ENCODE peak calls at places on chromosome 12, in four cellular contexts. One of them, this sample, is unnamed.

GRCh38 chr12:100993916-100994315 is 199.3 kb downstream of the ANO4 start:
- DNase-seq in Peyer's patch: no peak
- DNase-seq in tibial artery: no peak
- DNase-seq in nephron progenitor cell: no peak
- DNase-seq in this sample: no peak

GRCh38 chr12:104524433-104524832 is 67.7 kb downstream of the CHST11 start:
- DNase-seq in Peyer's patch: no peak
- DNase-seq in tibial artery: no peak
- DNase-seq in nephron progenitor cell: no peak
- DNase-seq in this sample: no peak

GRCh38 chr12:19489168-19489567 is 49.9 kb downstream of the AEBP2 start:
- DNase-seq in Peyer's patch: no peak
- DNase-seq in tibial artery: no peak
- DNase-seq in nephron progenitor cell: no peak
- DNase-seq in this sample: no peak

GRCh38 chr12:27610380-27610779 is 85.9 kb upstream of the REP15 start:
- DNase-seq in Peyer's patch: no peak
- DNase-seq in tibial artery: no peak
- DNase-seq in nephron progenitor cell: no peak
- DNase-seq in this sample: peak; percentile 78

GRCh38 chr12:122976648-122976975 is 1.6 kb downstream of the OGFOD2 start:
- DNase-seq in Peyer's patch: no peak
- DNase-seq in tibial artery: no peak
- DNase-seq in nephron progenitor cell: no peak
- DNase-seq in this sample: no peak

GRCh38 chr12:93146278-93146939 is 217.3 kb upstream of the EEA1 start:
- DNase-seq in Peyer's patch: no peak
- DNase-seq in tibial artery: no peak
- DNase-seq in nephron progenitor cell: no peak
- DNase-seq in this sample: peak; percentile 60

GRCh38 chr12:34400986-34401658 is 378.8 kb downstream of the ALG10 start:
- DNase-seq in Peyer's patch: peak; percentile 10
- DNase-seq in tibial artery: peak; percentile 9
- DNase-seq in nephron progenitor cell: no peak
- DNase-seq in this sample: no peak

GRCh38 chr12:2596441-2596840 is 198.3 kb upstream of the FKBP4 start:
- DNase-seq in Peyer's patch: no peak
- DNase-seq in tibial artery: no peak
- DNase-seq in nephron progenitor cell: no peak
- DNase-seq in this sample: no peak

GRCh38 chr12:119998471-119999245 is 9.6 kb downstream of the BICDL1 start:
- DNase-seq in Peyer's patch: no peak
- DNase-seq in tibial artery: no peak
- DNase-seq in nephron progenitor cell: no peak
- DNase-seq in this sample: no peak

DNA sequence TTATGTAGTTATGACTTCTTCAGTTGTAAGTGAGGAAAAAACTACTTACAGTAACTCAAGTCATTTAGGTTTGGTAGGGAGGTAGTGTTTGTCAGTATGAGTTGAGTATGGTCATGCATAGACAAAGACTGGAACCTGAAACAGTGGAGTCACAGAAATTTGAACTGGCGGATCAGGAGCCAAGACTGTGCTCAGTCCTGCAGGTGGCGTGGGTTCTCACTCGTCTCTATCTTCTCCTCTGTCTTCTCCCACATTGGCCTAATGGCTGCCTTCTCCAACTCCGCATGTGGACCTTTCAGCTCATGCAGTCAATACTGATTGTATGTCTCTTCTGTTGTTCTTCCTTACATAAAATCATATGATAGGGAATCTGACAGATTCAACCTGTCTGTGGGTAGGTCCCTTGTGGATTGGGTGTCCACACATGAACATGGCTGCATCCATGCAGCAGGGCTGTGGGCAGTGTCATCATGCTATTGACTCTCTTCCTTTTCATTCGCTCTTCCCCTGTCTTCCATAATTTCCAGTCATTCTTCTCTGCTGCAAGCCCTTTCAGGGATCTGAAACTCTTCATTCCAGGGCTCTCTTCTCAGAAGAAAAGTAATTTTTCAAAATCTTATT is 78.8 kb upstream of the NEDD1 start:
- DNase-seq in Peyer's patch: no peak
- DNase-seq in tibial artery: no peak
- DNase-seq in nephron progenitor cell: no peak
- DNase-seq in this sample: no peak
- TF ChIP-seq CTCF in Peyer's patch: no peak
- TF ChIP-seq CTCF in tibial artery: no peak
- TF ChIP-seq CTCF in nephron progenitor cell: no peak
- TF ChIP-seq CTCF in this sample: no peak

GRCh38 chr12:106669216-106669615 is 86.4 kb downstream of the RFX4 start:
- DNase-seq in Peyer's patch: no peak
- DNase-seq in tibial artery: no peak
- DNase-seq in nephron progenitor cell: no peak
- DNase-seq in this sample: no peak
- TF ChIP-seq CTCF in Peyer's patch: no peak
- TF ChIP-seq CTCF in tibial artery: no peak
- TF ChIP-seq CTCF in nephron progenitor cell: no peak
- TF ChIP-seq CTCF in this sample: no peak

DNA sequence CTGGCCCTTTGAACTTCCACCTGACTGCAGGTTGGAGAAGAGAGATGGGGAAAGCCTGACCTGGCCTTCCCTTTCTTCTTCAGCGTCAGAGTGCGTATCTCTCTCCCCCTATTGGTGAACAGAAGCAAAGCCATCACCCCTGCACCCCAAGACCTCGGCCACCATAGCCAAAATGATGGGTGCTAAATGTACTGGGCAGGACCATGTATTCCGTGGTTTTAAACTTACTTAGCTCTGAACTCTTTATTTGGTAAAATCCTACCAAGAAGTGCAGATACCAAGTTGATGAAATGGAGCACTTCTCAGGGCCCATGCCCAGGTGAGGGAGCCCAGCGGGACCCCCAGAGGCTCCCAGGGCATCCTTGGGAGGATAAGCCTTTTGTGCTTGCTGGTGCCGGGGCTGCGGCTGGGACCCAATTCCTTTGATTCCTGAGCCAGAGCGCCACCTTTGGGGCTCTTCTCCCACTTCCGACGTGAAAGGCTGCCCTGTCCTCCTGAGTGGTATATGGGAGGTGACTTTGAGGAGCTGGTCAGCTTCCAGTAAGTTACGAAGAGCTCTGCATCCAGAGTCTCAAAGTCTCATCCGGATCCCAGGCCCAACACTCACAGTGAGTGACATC is 9.4 kb downstream of the CCND2 start:
- DNase-seq in Peyer's patch: no peak
- DNase-seq in tibial artery: no peak
- DNase-seq in nephron progenitor cell: no peak
- DNase-seq in this sample: no peak
- TF ChIP-seq CTCF in Peyer's patch: no peak
- TF ChIP-seq CTCF in tibial artery: no peak
- TF ChIP-seq CTCF in nephron progenitor cell: no peak
- TF ChIP-seq CTCF in this sample: no peak

DNA sequence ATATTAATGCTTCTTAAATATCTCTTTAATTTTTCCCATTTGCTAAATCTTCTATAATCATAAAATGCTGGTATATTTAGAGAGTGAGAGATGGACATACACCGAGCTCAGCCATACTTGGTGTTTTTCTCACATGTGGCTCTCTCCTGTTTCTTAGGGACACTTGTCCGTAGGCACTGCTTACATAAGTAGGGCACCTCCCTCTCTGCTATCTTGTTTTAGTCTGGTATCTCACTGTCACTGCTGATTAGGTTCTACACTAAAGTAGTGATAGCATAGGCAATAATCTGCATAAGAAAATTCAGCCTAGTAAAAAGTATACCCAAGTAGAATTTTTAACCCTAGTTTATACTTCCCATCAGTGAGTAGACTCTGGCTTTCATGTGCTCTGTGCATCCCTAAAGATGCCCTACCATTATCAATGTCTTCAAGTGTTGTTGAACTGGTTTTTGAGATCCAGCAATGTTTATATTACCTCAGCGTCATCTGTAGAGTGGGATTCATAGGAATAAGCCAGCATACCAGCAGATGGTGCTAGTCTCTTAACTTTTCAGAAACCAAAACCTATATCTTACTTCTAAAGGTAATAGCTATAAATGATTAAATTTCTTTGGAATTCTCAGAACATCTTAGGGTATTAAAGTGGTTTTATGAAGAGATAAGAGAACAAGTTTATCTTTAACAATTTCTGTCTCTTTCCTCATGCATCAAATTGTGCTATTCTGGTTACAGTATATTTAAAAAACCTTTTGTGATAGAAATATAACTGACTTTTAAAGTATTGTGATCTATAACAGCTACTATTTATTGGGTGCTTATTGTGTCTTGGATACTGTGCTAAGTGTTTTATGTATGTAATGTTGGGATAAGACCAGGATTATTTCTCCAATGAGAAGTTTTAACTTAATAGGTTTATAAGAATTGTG is 32.9 kb downstream of the ARID2 start:
- DNase-seq in Peyer's patch: no peak
- DNase-seq in tibial artery: no peak
- DNase-seq in nephron progenitor cell: no peak
- DNase-seq in this sample: peak; percentile 57
- TF ChIP-seq CTCF in Peyer's patch: peak; percentile 53
- TF ChIP-seq CTCF in tibial artery: peak; percentile 38
- TF ChIP-seq CTCF in nephron progenitor cell: peak; percentile 23
- TF ChIP-seq CTCF in this sample: peak; percentile 39

GRCh38 chr12:42024495-42024830 is 120.2 kb downstream of the GXYLT1 start:
- DNase-seq in Peyer's patch: no peak
- DNase-seq in tibial artery: no peak
- DNase-seq in nephron progenitor cell: no peak
- DNase-seq in this sample: no peak
- TF ChIP-seq CTCF in Peyer's patch: no peak
- TF ChIP-seq CTCF in tibial artery: no peak
- TF ChIP-seq CTCF in nephron progenitor cell: no peak
- TF ChIP-seq CTCF in this sample: no peak

This sample was measured in MCF 10A.